ENCODE peak calls at places on chromosomes 16 and 17, in four cellular contexts. R is body of pancreas, X is IMR-90, W is tibial nerve. Z is an unnamed sample. For H3K27me3, the result is how much of the 10 kb centered on the place peaks cover.

GRCh38 chr17:45783593-45784292 is 377 bp upstream of the CRHR1 start:
- DNase-seq in W (no peak), R (no peak), X (no peak), Z (peak)

GRCh38 chr17:8237175-8237574 is 10.7 kb downstream of the CTC1 start:
- DNase-seq in R (no peak), W (no peak), X (no peak), Z (no peak)

GRCh38 chr17:9350083-9350482 is 225.5 kb downstream of the STX8 start:
- DNase-seq in W (no peak), X (peak), R (no peak), Z (no peak)

GRCh38 chr17:292531-293382 is 59.9 kb downstream of the RPH3AL start:
- DNase-seq in W (no peak), X (no peak), R (no peak), Z (no peak)

GRCh38 chr17:63702223-63702577 is 2.3 kb upstream of the LIMD2 start:
- DNase-seq in R (no peak), W (no peak), X (no peak), Z (no peak)

GRCh38 chr16:4344659-4345438 is 6.3 kb downstream of the PAM16 start:
- DNase-seq in W (no peak), X (peak), R (peak), Z (no peak)

GRCh38 chr17:73568934-73569333 is 75.3 kb downstream of the SDK2 start:
- DNase-seq in X (no peak), W (no peak), R (no peak), Z (no peak)

GRCh38 chr17:60154616-60155426 is 5.0 kb downstream of the CA4 start:
- DNase-seq in W (peak), R (peak), X (peak), Z (peak)

GRCh38 chr17:7393613-7394451 is 493 bp downstream of the PLSCR3 start:
- DNase-seq in W (no peak), X (no peak), R (peak), Z (no peak)

GRCh38 chr17:15973016-15973415 is 26.5 kb downstream of the ZSWIM7 start:
- DNase-seq in R (no peak), X (no peak), W (no peak), Z (no peak)

GRCh38 chr16:64469906-64470702 is 651.8 kb downstream of the CDH11 start:
- DNase-seq in W (no peak), R (no peak), X (no peak), Z (no peak)

GRCh38 chr17:82403662-82404660 is 14.2 kb upstream of the HEXD start:
- DNase-seq in W (no peak), X (no peak), R (no peak), Z (no peak)

GRCh38 chr16:67384778-67385510 is 8.4 kb downstream of the TPPP3 start:
- DNase-seq in W (no peak), X (no peak), R (no peak), Z (no peak)

GRCh38 chr16:23952128-23953041 is 116.6 kb downstream of the PRKCB start:
- DNase-seq in X (peak), W (no peak), R (peak), Z (peak)

GRCh38 chr17:50989149-50989548 is 123.0 kb upstream of the TOB1 start:
- DNase-seq in R (no peak), W (no peak), X (no peak), Z (no peak)

GRCh38 chr16:68214726-68215125 is 21.2 kb downstream of the ESRP2 start:
- DNase-seq in X (no peak), R (no peak), W (no peak), Z (no peak)

GRCh38 chr17:74490716-74491115 is 24.3 kb downstream of the CD300A start:
- DNase-seq in R (no peak), X (no peak), W (no peak), Z (no peak)

GRCh38 chr17:9928601-9929341 is 23.7 kb upstream of the RCVRN start:
- DNase-seq in X (peak), W (no peak), R (peak), Z (peak)

GRCh38 chr16:17471745-17472075 is 950 bp upstream of the XYLT1 start:
- DNase-seq in X (peak), W (no peak), R (no peak), Z (no peak)

GRCh38 chr16:78297066-78297666 is 197.7 kb downstream of the WWOX start:
- DNase-seq in R (peak), X (no peak), W (no peak), Z (no peak)

GRCh38 chr16:53898993-53899392 is 195.0 kb downstream of the FTO start:
- DNase-seq in X (no peak), R (no peak), W (no peak), Z (no peak)

GRCh38 chr17:10170233-10170632 is 28.2 kb downstream of the GAS7 start:
- DNase-seq in X (no peak), R (no peak), W (no peak), Z (no peak)

GRCh38 chr16:80703391-80704071 is 100.9 kb downstream of the CDYL2 start:
- DNase-seq in W (no peak), X (no peak), R (no peak), Z (no peak)

GRCh38 chr16:56797861-56798260 is 67.1 kb upstream of the SLC12A3 start:
- DNase-seq in X (no peak), R (no peak), W (no peak), Z (no peak)

GRCh38 chr16:50945136-50945535 is 203.2 kb downstream of the CYLD start:
- DNase-seq in W (no peak), R (no peak), X (no peak), Z (no peak)

DNA sequence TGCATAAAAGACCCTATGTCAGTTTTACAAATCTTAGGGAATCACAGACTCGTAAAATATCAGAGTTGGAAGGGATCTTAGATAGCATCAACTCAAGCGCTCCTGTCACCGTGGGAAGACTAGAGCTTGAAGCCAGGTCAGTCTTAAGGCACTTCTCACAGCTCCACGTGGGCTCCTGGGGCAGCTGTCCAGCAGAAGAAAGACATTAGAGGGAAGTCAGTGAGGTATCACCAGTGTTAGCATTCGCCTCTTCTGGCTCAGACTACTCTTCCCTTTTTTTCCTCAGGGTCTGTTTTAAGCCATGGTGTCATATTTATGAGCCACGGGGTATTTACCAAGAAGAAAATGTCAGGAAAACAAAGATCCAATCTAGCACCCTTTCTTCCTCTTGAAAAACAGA is 60.8 kb upstream of the ELAC2 start:
- DNase-seq in X (no peak), R (no peak), W (no peak), Z (no peak)
- H3K27me3 ChIP-seq in X (under half), R (under half), W (under half), Z (under half)

GRCh38 chr17:77941004-77941403 is 17.5 kb upstream of the TNRC6C start:
- DNase-seq in X (no peak), W (no peak), R (no peak), Z (no peak)

GRCh38 chr17:77942111-77942988 is 16.2 kb upstream of the TNRC6C start:
- DNase-seq in X (no peak), W (peak), R (peak), Z (no peak)

GRCh38 chr17:77943971-77944370 is 14.5 kb upstream of the TNRC6C start:
- DNase-seq in R (no peak), X (no peak), W (no peak), Z (no peak)

GRCh38 chr17:77946900-77947643 is 11.4 kb upstream of the TNRC6C start:
- DNase-seq in X (no peak), R (no peak), W (no peak), Z (no peak)

DNA sequence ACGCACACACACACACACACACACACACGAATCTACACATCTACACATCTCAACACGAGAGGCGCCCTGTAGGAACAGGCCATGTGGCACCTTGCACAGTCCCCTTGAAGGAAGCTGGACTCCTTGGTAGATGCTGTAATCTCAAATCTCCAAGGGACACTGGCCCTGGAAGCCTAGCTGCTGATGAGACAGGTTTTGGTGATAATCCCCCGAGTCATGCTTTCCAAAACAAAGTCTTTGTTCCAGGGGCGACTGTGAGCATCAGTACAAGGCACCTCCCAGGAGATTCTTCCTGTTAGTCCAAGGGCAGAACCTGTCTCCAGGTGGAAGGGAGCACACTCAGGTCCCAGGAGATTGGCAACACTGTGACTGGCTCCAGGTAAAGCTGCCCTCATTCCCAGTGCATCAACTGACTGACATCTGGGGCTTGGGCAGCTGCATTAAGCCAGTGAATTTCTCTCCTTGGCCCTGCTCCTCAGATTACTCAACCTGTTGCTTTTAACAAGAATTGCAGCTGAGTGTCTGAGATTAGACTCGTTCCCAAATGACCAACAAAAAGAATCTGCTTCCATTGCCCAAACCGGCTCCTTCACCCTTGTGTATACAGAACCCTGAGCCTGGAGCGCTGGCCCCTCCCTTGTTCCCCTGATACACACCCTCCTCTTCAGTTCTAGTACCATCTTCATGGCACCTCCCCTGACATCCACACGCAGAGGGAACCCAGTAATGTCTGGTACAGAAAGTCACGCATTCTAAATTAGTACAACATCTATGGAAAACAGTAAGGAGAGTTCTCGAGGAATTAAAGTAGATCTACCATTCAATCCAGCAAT is 13.9 kb upstream of the TNRC6C start:
- DNase-seq in R (no peak), W (no peak), X (no peak), Z (no peak)
- TF ChIP-seq POLR2A in R (no peak), W (no peak), X (no peak), Z (no peak)

GRCh38 chr16:74998481-74999207 is at the start of gene ZNRF1:
- DNase-seq in X (peak), R (peak), W (peak), Z (peak)
- H3K27ac ChIP-seq in X (peak), R (peak), W (peak), Z (peak)

GRCh38 chr17:48356866-48357265 is 73.1 kb downstream of the SKAP1 start:
- DNase-seq in X (no peak), W (no peak), R (no peak), Z (no peak)

GRCh38 chr17:48352630-48353029 is 77.4 kb downstream of the SKAP1 start:
- DNase-seq in R (no peak), W (no peak), X (peak), Z (no peak)

GRCh38 chr17:48357727-48358126 is 72.3 kb downstream of the SKAP1 start:
- DNase-seq in W (no peak), X (peak), R (no peak), Z (no peak)

GRCh38 chr17:48358203-48358602 is 71.8 kb downstream of the SKAP1 start:
- DNase-seq in R (no peak), W (no peak), X (no peak), Z (no peak)
- H3K27me3 ChIP-seq in R (under half), W (half or more), X (under half), Z (under half)

GRCh38 chr16:29815793-29816693 is at the start of gene PAGR1:
- DNase-seq in W (peak), R (peak), X (peak), Z (peak)
- TF ChIP-seq POLR2A in W (peak), R (peak), X (peak), Z (peak)

GRCh38 chr17:67071595-67071994 is 27.2 kb downstream of the CACNG1 start:
- DNase-seq in W (no peak), X (no peak), R (no peak), Z (no peak)

GRCh38 chr17:67072885-67073284 is 28.5 kb downstream of the CACNG1 start:
- DNase-seq in W (no peak), R (no peak), X (no peak), Z (no peak)

GRCh38 chr17:67078292-67078691 is 33.9 kb downstream of the CACNG1 start:
- DNase-seq in R (no peak), X (no peak), W (no peak), Z (no peak)

GRCh38 chr17:67076290-67076689 is 31.9 kb downstream of the CACNG1 start:
- DNase-seq in R (peak), X (no peak), W (no peak), Z (no peak)

GRCh38 chr17:67074781-67075180 is 30.4 kb downstream of the CACNG1 start:
- DNase-seq in X (no peak), W (no peak), R (no peak), Z (no peak)
- H3K27ac ChIP-seq in X (no peak), W (no peak), R (peak), Z (no peak)

Z was measured in uterus.